ENCODE peak calls at places on chromosomes 2 and 18, in seven cellular contexts. One of them, this sample, is unnamed.

GRCh38 chr2:51222106-51222505 is 190.2 kb upstream of the NRXN1 start:
- DNase-seq in spleen: no peak
- DNase-seq in HepG2: no peak
- DNase-seq in heart left ventricle: no peak
- DNase-seq in lower leg skin: no peak
- DNase-seq in A549: no peak
- DNase-seq in uterus: no peak
- DNase-seq in this sample: no peak

GRCh38 chr2:47414682-47415458 is 11.9 kb downstream of the MSH2 start:
- DNase-seq in spleen: no peak
- DNase-seq in heart left ventricle: no peak
- DNase-seq in HepG2: no peak
- DNase-seq in uterus: no peak
- DNase-seq in A549: no peak
- DNase-seq in lower leg skin: no peak
- DNase-seq in this sample: no peak

GRCh38 chr2:196939381-196939780 is 12.9 kb upstream of the PGAP1 start:
- DNase-seq in HepG2: no peak
- DNase-seq in lower leg skin: no peak
- DNase-seq in heart left ventricle: no peak
- DNase-seq in uterus: no peak
- DNase-seq in A549: no peak
- DNase-seq in spleen: no peak
- DNase-seq in this sample: peak

GRCh38 chr18:77470836-77471413 is 221.3 kb downstream of the GALR1 start:
- DNase-seq in uterus: no peak
- DNase-seq in spleen: no peak
- DNase-seq in A549: no peak
- DNase-seq in heart left ventricle: no peak
- DNase-seq in HepG2: no peak
- DNase-seq in lower leg skin: no peak
- DNase-seq in this sample: no peak

GRCh38 chr2:168087406-168087805 is 160.0 kb downstream of the STK39 start:
- DNase-seq in heart left ventricle: no peak
- DNase-seq in spleen: no peak
- DNase-seq in uterus: no peak
- DNase-seq in lower leg skin: no peak
- DNase-seq in A549: no peak
- DNase-seq in HepG2: no peak
- DNase-seq in this sample: no peak

GRCh38 chr2:39228413-39229209 is 15.2 kb downstream of the CDKL4 start:
- DNase-seq in spleen: no peak
- DNase-seq in HepG2: peak
- DNase-seq in uterus: no peak
- DNase-seq in heart left ventricle: peak
- DNase-seq in A549: no peak
- DNase-seq in lower leg skin: no peak
- DNase-seq in this sample: no peak

GRCh38 chr2:8674420-8675009 is 7.3 kb upstream of the ID2 start:
- DNase-seq in A549: no peak
- DNase-seq in uterus: no peak
- DNase-seq in heart left ventricle: peak
- DNase-seq in HepG2: no peak
- DNase-seq in lower leg skin: no peak
- DNase-seq in spleen: no peak
- DNase-seq in this sample: no peak

GRCh38 chr2:198102841-198103240 is 298.4 kb downstream of the PLCL1 start:
- DNase-seq in heart left ventricle: no peak
- DNase-seq in uterus: no peak
- DNase-seq in lower leg skin: no peak
- DNase-seq in spleen: no peak
- DNase-seq in A549: no peak
- DNase-seq in HepG2: no peak
- DNase-seq in this sample: no peak

GRCh38 chr2:152335016-152335850 is at the start of gene FMNL2:
- DNase-seq in spleen: peak
- DNase-seq in HepG2: peak
- DNase-seq in uterus: peak
- DNase-seq in A549: peak
- DNase-seq in lower leg skin: peak
- DNase-seq in heart left ventricle: peak
- DNase-seq in this sample: peak

GRCh38 chr2:143949121-143949848 is 570.6 kb downstream of the ZEB2 start:
- DNase-seq in spleen: no peak
- DNase-seq in lower leg skin: no peak
- DNase-seq in heart left ventricle: no peak
- DNase-seq in A549: no peak
- DNase-seq in HepG2: no peak
- DNase-seq in uterus: no peak
- DNase-seq in this sample: no peak

DNA sequence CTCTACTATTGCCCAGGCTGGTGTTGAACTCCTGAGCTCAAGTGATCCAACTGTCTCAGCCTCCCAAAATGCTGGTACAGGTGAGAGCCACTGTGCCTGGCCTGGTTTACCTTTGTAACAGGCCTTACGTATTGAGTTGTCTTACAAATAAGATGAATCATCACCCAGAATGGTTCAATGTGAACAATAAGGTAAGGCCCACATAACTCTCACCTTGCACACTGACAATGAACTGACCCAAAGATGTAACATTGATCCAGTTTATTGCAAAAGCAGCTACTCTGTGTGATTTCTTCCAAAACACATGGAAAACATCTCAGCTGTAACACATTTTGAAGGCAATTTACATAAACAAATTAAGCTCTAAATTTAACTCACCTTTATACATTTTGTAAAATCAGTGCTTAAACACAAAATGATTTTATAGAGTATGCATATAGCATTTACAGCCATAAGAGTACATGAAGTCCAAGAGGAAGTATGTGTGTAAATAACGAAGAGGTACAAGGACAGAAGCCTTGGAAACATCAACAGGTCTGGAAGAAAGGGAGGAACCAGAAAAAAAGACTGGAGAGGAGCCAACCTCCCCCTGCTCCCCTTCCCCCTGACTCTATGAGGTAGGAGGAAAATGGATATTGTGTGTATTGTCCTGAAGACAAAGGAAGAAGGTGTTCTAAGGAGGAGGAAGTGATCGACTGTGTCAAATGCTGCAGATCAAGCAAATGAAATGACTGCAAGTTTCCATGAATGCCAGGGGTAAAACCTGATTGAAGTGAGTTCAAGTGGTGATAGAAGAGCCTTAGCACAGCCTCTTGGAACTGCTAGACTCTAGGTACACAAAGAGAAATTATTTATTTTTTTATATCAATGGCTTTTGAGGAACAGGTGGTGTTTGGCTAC is 5.6 kb upstream of the WDFY1 start:
- DNase-seq in uterus: no peak
- DNase-seq in lower leg skin: no peak
- DNase-seq in HepG2: no peak
- DNase-seq in spleen: no peak
- DNase-seq in heart left ventricle: no peak
- DNase-seq in A549: no peak
- DNase-seq in this sample: no peak
- TF ChIP-seq POLR2A in uterus: no peak
- TF ChIP-seq POLR2A in lower leg skin: no peak
- TF ChIP-seq POLR2A in HepG2: no peak
- TF ChIP-seq POLR2A in spleen: no peak
- TF ChIP-seq POLR2A in heart left ventricle: no peak
- TF ChIP-seq POLR2A in A549: no peak
- TF ChIP-seq POLR2A in this sample: no peak

GRCh38 chr18:3265564-3266033 is 3.7 kb downstream of the MYL12B start:
- DNase-seq in heart left ventricle: no peak
- DNase-seq in uterus: no peak
- DNase-seq in A549: no peak
- DNase-seq in lower leg skin: no peak
- DNase-seq in spleen: no peak
- DNase-seq in HepG2: peak
- DNase-seq in this sample: no peak

GRCh38 chr18:3261035-3261392 is 919 bp upstream of the MYL12B start:
- DNase-seq in HepG2: no peak
- DNase-seq in heart left ventricle: no peak
- DNase-seq in lower leg skin: no peak
- DNase-seq in spleen: no peak
- DNase-seq in uterus: no peak
- DNase-seq in A549: no peak
- DNase-seq in this sample: no peak

GRCh38 chr18:3261393-3262233 is at the start of gene MYL12B:
- DNase-seq in spleen: peak
- DNase-seq in lower leg skin: peak
- DNase-seq in uterus: peak
- DNase-seq in HepG2: peak
- DNase-seq in heart left ventricle: peak
- DNase-seq in A549: peak
- DNase-seq in this sample: peak

GRCh38 chr18:3264362-3264761 is 2.4 kb downstream of the MYL12B start:
- DNase-seq in heart left ventricle: no peak
- DNase-seq in lower leg skin: no peak
- DNase-seq in HepG2: peak
- DNase-seq in A549: no peak
- DNase-seq in spleen: no peak
- DNase-seq in uterus: no peak
- DNase-seq in this sample: no peak

DNA sequence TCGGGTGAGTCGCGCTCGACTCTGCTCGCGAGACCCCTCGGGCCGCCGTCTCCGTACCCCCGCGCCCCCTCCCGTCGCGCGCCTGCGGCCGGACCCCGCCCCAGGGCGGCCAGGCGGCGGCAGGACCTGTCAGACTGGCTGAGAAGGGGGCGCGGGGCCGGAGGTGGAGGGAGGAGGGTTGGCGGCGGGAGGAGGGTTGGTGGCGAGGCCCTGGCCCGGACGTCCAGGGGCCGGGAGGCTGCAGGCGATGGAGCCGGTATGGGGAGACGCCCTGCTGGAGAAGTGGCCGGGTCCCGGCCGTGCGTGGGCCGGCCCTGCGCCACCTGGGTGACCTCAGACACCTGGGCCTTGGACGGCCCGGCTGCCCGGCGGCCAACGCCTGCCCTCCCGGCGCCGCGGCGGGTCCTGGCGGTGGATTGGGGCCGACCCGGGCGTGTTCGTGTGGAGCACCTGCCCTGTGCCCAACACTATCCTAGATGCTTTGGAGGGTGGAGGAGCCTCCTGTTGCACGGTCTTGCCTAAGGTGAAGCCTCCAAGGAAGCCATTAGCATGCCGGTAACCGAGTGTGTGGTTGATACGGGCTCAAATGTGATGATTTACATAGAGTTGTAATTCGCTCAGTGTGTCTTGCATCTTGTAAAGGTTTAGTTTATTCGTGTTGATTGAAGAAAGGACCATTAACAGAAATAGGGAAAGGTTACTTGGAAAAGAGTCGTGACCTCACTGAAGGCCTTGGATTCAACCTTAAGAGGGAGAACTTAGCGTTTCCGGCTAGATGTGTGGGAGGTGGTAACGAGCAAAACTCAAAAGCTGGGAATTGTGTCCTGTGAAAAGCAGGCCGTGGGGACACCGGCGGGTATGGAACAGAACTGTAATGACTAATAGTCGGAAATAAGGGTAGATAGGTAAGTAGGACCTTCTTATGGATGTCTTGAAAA is 570 bp downstream of the MYL12B start:
- DNase-seq in uterus: no peak
- DNase-seq in A549: no peak
- DNase-seq in lower leg skin: no peak
- DNase-seq in heart left ventricle: no peak
- DNase-seq in HepG2: no peak
- DNase-seq in spleen: no peak
- DNase-seq in this sample: peak
- TF ChIP-seq POLR2A in uterus: no peak
- TF ChIP-seq POLR2A in A549: no peak
- TF ChIP-seq POLR2A in lower leg skin: no peak
- TF ChIP-seq POLR2A in heart left ventricle: no peak
- TF ChIP-seq POLR2A in HepG2: no peak
- TF ChIP-seq POLR2A in spleen: no peak
- TF ChIP-seq POLR2A in this sample: no peak

DNA sequence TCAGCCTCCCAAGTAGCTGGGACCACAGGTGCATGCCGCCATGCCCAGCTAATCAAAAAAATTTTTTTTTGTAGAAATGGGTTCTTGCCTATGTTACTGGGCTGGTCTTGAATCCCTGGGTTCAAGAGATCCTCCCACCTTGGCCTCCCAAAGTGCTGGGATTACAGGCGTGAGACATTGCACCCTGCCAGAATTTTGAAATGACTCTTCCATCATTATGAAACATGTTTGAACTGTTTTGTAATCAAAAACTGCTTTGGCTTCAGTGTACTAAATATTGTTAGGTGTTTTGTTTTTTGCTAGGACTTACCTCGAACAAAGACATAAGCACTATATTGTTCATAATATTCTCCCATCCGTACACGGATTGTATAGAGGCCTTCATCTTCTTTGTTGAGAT is 55.8 kb downstream of the MYOM1 start:
- DNase-seq in uterus: no peak
- DNase-seq in lower leg skin: no peak
- DNase-seq in spleen: no peak
- DNase-seq in heart left ventricle: no peak
- DNase-seq in A549: no peak
- DNase-seq in HepG2: no peak
- DNase-seq in this sample: no peak
- TF ChIP-seq POLR2A in uterus: no peak
- TF ChIP-seq POLR2A in lower leg skin: no peak
- TF ChIP-seq POLR2A in spleen: no peak
- TF ChIP-seq POLR2A in heart left ventricle: no peak
- TF ChIP-seq POLR2A in A549: no peak
- TF ChIP-seq POLR2A in HepG2: no peak
- TF ChIP-seq POLR2A in this sample: no peak

GRCh38 chr2:98013407-98014042 is 17.8 kb upstream of the TMEM131 start:
- DNase-seq in heart left ventricle: no peak
- DNase-seq in uterus: no peak
- DNase-seq in HepG2: peak
- DNase-seq in lower leg skin: no peak
- DNase-seq in A549: no peak
- DNase-seq in spleen: no peak
- DNase-seq in this sample: no peak

GRCh38 chr2:98015681-98016080 is 19.9 kb upstream of the TMEM131 start:
- DNase-seq in spleen: no peak
- DNase-seq in heart left ventricle: no peak
- DNase-seq in lower leg skin: no peak
- DNase-seq in HepG2: no peak
- DNase-seq in uterus: no peak
- DNase-seq in A549: no peak
- DNase-seq in this sample: no peak

GRCh38 chr2:98009887-98010760 is 14.4 kb upstream of the TMEM131 start:
- DNase-seq in A549: no peak
- DNase-seq in lower leg skin: no peak
- DNase-seq in spleen: no peak
- DNase-seq in HepG2: no peak
- DNase-seq in uterus: no peak
- DNase-seq in heart left ventricle: no peak
- DNase-seq in this sample: no peak

GRCh38 chr2:98014379-98014778 is 18.6 kb upstream of the TMEM131 start:
- DNase-seq in lower leg skin: no peak
- DNase-seq in heart left ventricle: no peak
- DNase-seq in spleen: no peak
- DNase-seq in A549: no peak
- DNase-seq in uterus: no peak
- DNase-seq in HepG2: no peak
- DNase-seq in this sample: no peak

DNA sequence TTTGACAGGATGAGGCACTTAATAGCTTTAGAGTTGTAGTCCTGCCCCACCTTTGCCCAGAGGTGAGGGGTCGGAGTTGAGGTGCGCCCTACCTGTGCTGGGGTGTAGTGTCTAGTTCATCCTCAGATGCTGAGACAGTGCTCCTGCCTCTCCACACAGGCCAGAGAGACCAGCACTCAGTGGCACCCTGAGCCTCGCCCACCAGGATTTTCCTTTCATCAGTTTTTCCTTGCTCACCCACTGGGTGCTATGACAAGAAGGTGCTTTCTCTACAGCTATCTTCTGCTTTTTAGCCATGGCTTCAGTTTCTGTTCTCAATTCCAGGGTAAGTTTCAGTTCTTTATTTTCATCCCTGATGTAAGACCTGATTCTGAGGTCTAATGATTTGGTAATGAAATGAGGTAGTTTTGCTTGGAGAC is 16.8 kb upstream of the TMEM131 start:
- DNase-seq in heart left ventricle: no peak
- DNase-seq in A549: no peak
- DNase-seq in spleen: peak
- DNase-seq in uterus: no peak
- DNase-seq in HepG2: no peak
- DNase-seq in lower leg skin: no peak
- DNase-seq in this sample: no peak
- TF ChIP-seq POLR2A in heart left ventricle: no peak
- TF ChIP-seq POLR2A in A549: no peak
- TF ChIP-seq POLR2A in spleen: no peak
- TF ChIP-seq POLR2A in uterus: no peak
- TF ChIP-seq POLR2A in HepG2: no peak
- TF ChIP-seq POLR2A in lower leg skin: no peak
- TF ChIP-seq POLR2A in this sample: no peak

This sample was measured in H54.